ENCODE peak calls at places on chromosomes 6 and 20, in six cellular contexts. L is IMR-90, O is K562, R is SK-N-SH, Z is HepG2, B is GM12878. U is an unnamed sample.

GRCh38 chr6:117624869-117625481 is 22.7 kb upstream of the GOPC start:
- DNase-seq in L (no peak), O (no peak), R (no peak), Z (no peak), B (no peak), U (no peak)

GRCh38 chr6:52261229-52261628 is 16.9 kb upstream of the IL17F start:
- DNase-seq in L (peak), O (no peak), R (no peak), Z (no peak), B (no peak), U (no peak)

GRCh38 chr6:91697010-91697694 is 1110.3 kb upstream of the MAP3K7 start:
- DNase-seq in L (no peak), O (no peak), R (no peak), Z (no peak), B (no peak), U (no peak)

GRCh38 chr20:57656252-57656820 is 36.1 kb upstream of the ZBP1 start:
- DNase-seq in L (no peak), O (no peak), R (peak), Z (no peak), B (no peak), U (no peak)

GRCh38 chr6:122770835-122771601 is 8.5 kb upstream of the FABP7 start:
- DNase-seq in L (no peak), O (no peak), R (no peak), Z (peak), B (no peak), U (no peak)

GRCh38 chr6:113050010-113050893 is 703.1 kb downstream of the RFPL4B start:
- DNase-seq in L (peak), O (no peak), R (no peak), Z (no peak), B (no peak), U (no peak)

GRCh38 chr6:112007805-112008204 is 46.1 kb upstream of the CCN6 start:
- DNase-seq in L (peak), O (no peak), R (no peak), Z (no peak), B (no peak), U (no peak)

GRCh38 chr6:14730654-14731053 is 515.2 kb upstream of the JARID2 start:
- DNase-seq in L (no peak), O (no peak), R (no peak), Z (no peak), B (no peak), U (no peak)

GRCh38 chr6:106849130-106849529 is 125.4 kb downstream of the CD24 start:
- DNase-seq in L (no peak), O (no peak), R (no peak), Z (no peak), B (no peak), U (no peak)

GRCh38 chr20:39110819-39111136 is 148.6 kb downstream of the DHX35 start:
- DNase-seq in L (no peak), O (no peak), R (no peak), Z (no peak), B (no peak), U (no peak)

GRCh38 chr6:30836957-30837356 is 47.4 kb upstream of the DDR1 start:
- DNase-seq in L (no peak), O (no peak), R (no peak), Z (no peak), B (no peak), U (no peak)

GRCh38 chr6:286681-287499 is 5.4 kb upstream of the DUSP22 start:
- DNase-seq in L (no peak), O (no peak), R (no peak), Z (no peak), B (no peak), U (no peak)

DNA sequence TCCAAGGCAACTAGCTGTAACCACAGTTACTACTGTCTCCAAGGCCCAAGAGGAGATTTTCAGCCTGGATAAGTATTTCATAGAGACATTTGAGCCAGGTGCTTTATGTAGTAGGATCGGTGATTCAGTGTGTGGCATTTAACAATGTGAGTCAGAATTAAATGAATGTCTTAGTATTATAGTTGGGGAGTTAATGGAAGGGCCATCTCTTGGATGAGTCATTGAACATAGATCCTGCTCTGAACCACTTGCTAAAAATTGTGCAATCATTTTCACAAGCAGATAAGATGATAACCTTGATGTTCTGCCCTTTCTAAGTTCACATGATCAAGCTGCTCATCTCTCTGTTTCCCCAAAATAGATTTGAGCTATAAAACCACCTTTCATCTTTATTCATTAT is 668.9 kb upstream of the CITED2 start:
- DNase-seq in L (peak), O (no peak), R (no peak), Z (no peak), B (no peak), U (peak)
- TF ChIP-seq SMC3 in L (no peak), O (no peak), R (no peak), Z (no peak), B (no peak), U (peak)

GRCh38 chr6:55176958-55177357 is 2.6 kb downstream of the HCRTR2 start:
- DNase-seq in L (peak), O (no peak), R (no peak), Z (no peak), B (no peak), U (no peak)
- TF ChIP-seq SMC3 in L (no peak), O (no peak), R (no peak), Z (no peak), B (no peak), U (no peak)

GRCh38 chr6:138406443-138406842 is 2.4 kb downstream of the HEBP2 start:
- DNase-seq in L (no peak), O (no peak), R (no peak), Z (no peak), B (no peak), U (peak)

GRCh38 chr6:138403324-138403800 is 661 bp upstream of the HEBP2 start:
- DNase-seq in L (no peak), O (peak), R (peak), Z (no peak), B (no peak), U (peak)

GRCh38 chr6:138403801-138404665 is at the start of gene HEBP2:
- DNase-seq in L (peak), O (peak), R (peak), Z (peak), B (peak), U (peak)

GRCh38 chr6:138404666-138405337 is 779 bp downstream of the HEBP2 start:
- DNase-seq in L (no peak), O (peak), R (no peak), Z (no peak), B (no peak), U (peak)

DNA sequence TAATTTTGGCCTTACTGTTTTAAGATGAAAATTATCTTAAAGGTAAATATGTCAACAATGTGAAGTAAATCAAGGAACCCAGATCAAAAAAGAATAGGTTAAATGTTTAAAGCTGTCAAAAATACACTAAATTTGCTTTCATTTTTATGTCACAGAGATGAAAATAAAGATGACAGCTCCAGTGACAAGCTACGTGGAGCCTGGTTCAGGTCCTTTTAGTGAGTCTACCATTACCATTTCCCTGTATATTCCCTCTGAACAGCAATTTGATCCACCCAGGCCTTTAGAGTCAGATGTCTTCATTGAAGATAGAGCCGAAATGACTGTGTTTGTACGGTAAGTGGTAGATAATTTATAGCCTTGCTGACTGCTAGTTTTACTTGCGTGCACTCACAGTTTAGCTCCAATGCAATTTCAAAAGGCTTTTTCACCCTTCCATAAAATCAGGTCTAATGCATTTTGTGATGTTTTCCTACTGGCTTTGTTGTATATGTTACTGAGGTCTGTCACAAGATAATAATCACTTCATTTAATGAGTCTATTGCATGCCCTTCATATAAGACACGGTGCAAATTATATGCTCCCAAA is 1.9 kb downstream of the HEBP2 start:
- DNase-seq in L (no peak), O (no peak), R (no peak), Z (no peak), B (no peak), U (no peak)
- TF ChIP-seq SMC3 in L (no peak), O (no peak), R (no peak), Z (no peak), B (no peak), U (no peak)

GRCh38 chr20:36969478-36970186 is 18.1 kb upstream of the SAMHD1 start:
- DNase-seq in L (no peak), O (no peak), R (no peak), Z (peak), B (no peak), U (no peak)
- TF ChIP-seq SMC3 in L (no peak), O (no peak), R (no peak), Z (no peak), B (no peak), U (no peak)